ENCODE peak calls at places on chromosomes 1 and 21, in six cellular contexts. I is activated naive CD8-positive, alpha-beta T cell treated with anti-CD3 and anti-CD28 coated beads, Interleukin-2, amount 50 U/mL, for 16 hours; K is ureter; L is Caki2; R is mucosa of descending colon; Q is activated T-helper 1 cell treated with Interleukin-2 at 50 U/mL for 16 hours. D is an unnamed sample.

GRCh38 chr1:66540434-66541032 is 6.6 kb downstream of the SGIP1 start:
- DNase-seq in I (no peak), K (no peak), L (peak), R (no peak), Q (no peak), D (peak)

GRCh38 chr1:220881918-220882891 is 3.0 kb downstream of the HLX start:
- DNase-seq in I (no peak), K (no peak), L (no peak), R (peak), Q (no peak), D (peak)

GRCh38 chr1:168199056-168199455 is 20.3 kb downstream of the TIPRL start:
- DNase-seq in I (no peak), K (no peak), L (no peak), R (no peak), Q (no peak), D (no peak)

GRCh38 chr1:111468717-111469100 is 5.1 kb upstream of the C1orf162 start:
- DNase-seq in I (no peak), K (no peak), L (no peak), R (no peak), Q (no peak), D (no peak)

GRCh38 chr1:54885863-54886723 is 902 bp downstream of the DHCR24 start:
- DNase-seq in I (no peak), K (no peak), L (peak), R (peak), Q (no peak), D (peak)

GRCh38 chr1:180839547-180839946 is 73.2 kb upstream of the KIAA1614 start:
- DNase-seq in I (no peak), K (no peak), L (no peak), R (no peak), Q (no peak), D (no peak)

GRCh38 chr1:235052067-235053008 is 76.3 kb downstream of the TOMM20 start:
- DNase-seq in I (no peak), K (no peak), L (no peak), R (no peak), Q (no peak), D (no peak)

GRCh38 chr1:119964673-119965363 is 68.5 kb upstream of the ADAM30 start:
- DNase-seq in I (no peak), K (no peak), L (no peak), R (no peak), Q (no peak), D (no peak)

GRCh38 chr1:247829651-247830050 is 5.7 kb upstream of the OR14A16 start:
- DNase-seq in I (no peak), K (no peak), L (no peak), R (no peak), Q (no peak), D (no peak)

GRCh38 chr1:208162903-208163302 is 81.3 kb downstream of the PLXNA2 start:
- DNase-seq in I (no peak), K (no peak), L (no peak), R (peak), Q (no peak), D (no peak)

GRCh38 chr21:16821588-16821987 is 691.3 kb upstream of the CXADR start:
- DNase-seq in I (no peak), K (no peak), L (no peak), R (no peak), Q (no peak), D (no peak)

GRCh38 chr1:86914998-86915736 is 732 bp downstream of the HS2ST1 start:
- DNase-seq in I (peak), K (peak), L (peak), R (peak), Q (peak), D (peak)

GRCh38 chr1:57986432-57986831 is 560.1 kb downstream of the OMA1 start:
- DNase-seq in I (no peak), K (no peak), L (no peak), R (no peak), Q (no peak), D (no peak)